ENCODE peak calls at places on chromosomes 16 and 17, in five cellular contexts. One of them, this sample, is unnamed.

GRCh38 chr17:61129876-61130275 is 269.8 kb upstream of the TBX2 start:
- DNase-seq in dorsolateral prefrontal cortex: no peak
- DNase-seq in neural crest cell: no peak
- DNase-seq in endothelial cell: no peak
- DNase-seq in right lobe of liver: no peak
- DNase-seq in this sample: no peak

GRCh38 chr16:19857593-19857992 is 27.1 kb downstream of the GPRC5B start:
- DNase-seq in dorsolateral prefrontal cortex: no peak
- DNase-seq in right lobe of liver: no peak
- DNase-seq in endothelial cell: no peak
- DNase-seq in neural crest cell: no peak
- DNase-seq in this sample: no peak

GRCh38 chr16:85982563-85982939 is 83.6 kb downstream of the IRF8 start:
- DNase-seq in dorsolateral prefrontal cortex: no peak
- DNase-seq in right lobe of liver: peak
- DNase-seq in neural crest cell: no peak
- DNase-seq in endothelial cell: no peak
- DNase-seq in this sample: peak

GRCh38 chr17:46876353-46876887 is 25.0 kb downstream of the WNT9B start:
- DNase-seq in dorsolateral prefrontal cortex: peak
- DNase-seq in right lobe of liver: peak
- DNase-seq in endothelial cell: peak
- DNase-seq in neural crest cell: no peak
- DNase-seq in this sample: no peak

GRCh38 chr16:35142147-35142808 is 1682.9 kb downstream of the TP53TG3F start:
- DNase-seq in neural crest cell: no peak
- DNase-seq in endothelial cell: no peak
- DNase-seq in dorsolateral prefrontal cortex: no peak
- DNase-seq in right lobe of liver: no peak
- DNase-seq in this sample: no peak

GRCh38 chr17:8576895-8577294 is 53.6 kb downstream of the MYH10 start:
- DNase-seq in dorsolateral prefrontal cortex: no peak
- DNase-seq in endothelial cell: no peak
- DNase-seq in right lobe of liver: no peak
- DNase-seq in neural crest cell: no peak
- DNase-seq in this sample: no peak

GRCh38 chr17:82242977-82243647 is 14.3 kb downstream of the SLC16A3 start:
- DNase-seq in endothelial cell: no peak
- DNase-seq in dorsolateral prefrontal cortex: peak
- DNase-seq in neural crest cell: no peak
- DNase-seq in right lobe of liver: peak
- DNase-seq in this sample: peak

GRCh38 chr17:74759243-74759801 is 10.9 kb downstream of the NHERF1 start:
- DNase-seq in right lobe of liver: no peak
- DNase-seq in dorsolateral prefrontal cortex: no peak
- DNase-seq in neural crest cell: no peak
- DNase-seq in endothelial cell: no peak
- DNase-seq in this sample: no peak

GRCh38 chr16:24580665-24581064 is 41.3 kb downstream of the RBBP6 start:
- DNase-seq in endothelial cell: no peak
- DNase-seq in neural crest cell: no peak
- DNase-seq in dorsolateral prefrontal cortex: no peak
- DNase-seq in right lobe of liver: no peak
- DNase-seq in this sample: no peak

GRCh38 chr16:70430667-70431536 is 8.0 kb downstream of the ST3GAL2 start:
- DNase-seq in dorsolateral prefrontal cortex: no peak
- DNase-seq in endothelial cell: peak
- DNase-seq in right lobe of liver: no peak
- DNase-seq in neural crest cell: no peak
- DNase-seq in this sample: no peak

GRCh38 chr16:68300736-68301459 is 9.8 kb downstream of the SLC7A6OS start:
- DNase-seq in right lobe of liver: no peak
- DNase-seq in endothelial cell: no peak
- DNase-seq in neural crest cell: no peak
- DNase-seq in dorsolateral prefrontal cortex: no peak
- DNase-seq in this sample: no peak

GRCh38 chr16:21001262-21001661 is 100.7 kb downstream of the LYRM1 start:
- DNase-seq in dorsolateral prefrontal cortex: no peak
- DNase-seq in endothelial cell: peak
- DNase-seq in neural crest cell: no peak
- DNase-seq in right lobe of liver: no peak
- DNase-seq in this sample: no peak

GRCh38 chr16:70706948-70707465 is 21.2 kb upstream of the MTSS2 start:
- DNase-seq in dorsolateral prefrontal cortex: no peak
- DNase-seq in endothelial cell: no peak
- DNase-seq in neural crest cell: no peak
- DNase-seq in right lobe of liver: no peak
- DNase-seq in this sample: no peak

GRCh38 chr17:4450710-4451316 is 17.1 kb downstream of the SPNS3 start:
- DNase-seq in right lobe of liver: no peak
- DNase-seq in neural crest cell: no peak
- DNase-seq in endothelial cell: no peak
- DNase-seq in dorsolateral prefrontal cortex: no peak
- DNase-seq in this sample: no peak

GRCh38 chr17:41865596-41865893 is 322 bp upstream of the KLHL11 start:
- DNase-seq in dorsolateral prefrontal cortex: no peak
- DNase-seq in right lobe of liver: no peak
- DNase-seq in endothelial cell: no peak
- DNase-seq in neural crest cell: no peak
- DNase-seq in this sample: no peak

GRCh38 chr17:43986225-43986981 is 18.0 kb upstream of the NAGS start:
- DNase-seq in dorsolateral prefrontal cortex: no peak
- DNase-seq in neural crest cell: no peak
- DNase-seq in endothelial cell: no peak
- DNase-seq in right lobe of liver: no peak
- DNase-seq in this sample: peak

GRCh38 chr17:36104601-36105000 is 974 bp downstream of the CCL4 start:
- DNase-seq in right lobe of liver: no peak
- DNase-seq in neural crest cell: no peak
- DNase-seq in endothelial cell: no peak
- DNase-seq in dorsolateral prefrontal cortex: no peak
- DNase-seq in this sample: no peak

GRCh38 chr17:47804461-47804860 is 17.1 kb downstream of the OSBPL7 start:
- DNase-seq in right lobe of liver: no peak
- DNase-seq in neural crest cell: no peak
- DNase-seq in endothelial cell: no peak
- DNase-seq in dorsolateral prefrontal cortex: no peak
- DNase-seq in this sample: no peak

GRCh38 chr16:88478115-88478514 is 25.0 kb downstream of the ZFPM1 start:
- DNase-seq in neural crest cell: no peak
- DNase-seq in right lobe of liver: no peak
- DNase-seq in endothelial cell: no peak
- DNase-seq in dorsolateral prefrontal cortex: no peak
- DNase-seq in this sample: no peak

GRCh38 chr17:61393550-61393903 is 6.1 kb upstream of the TBX2 start:
- DNase-seq in right lobe of liver: no peak
- DNase-seq in endothelial cell: no peak
- DNase-seq in neural crest cell: no peak
- DNase-seq in dorsolateral prefrontal cortex: no peak
- DNase-seq in this sample: no peak

GRCh38 chr16:3965306-3965705 is 84.8 kb upstream of the CREBBP start:
- DNase-seq in endothelial cell: no peak
- DNase-seq in neural crest cell: no peak
- DNase-seq in dorsolateral prefrontal cortex: no peak
- DNase-seq in right lobe of liver: no peak
- DNase-seq in this sample: no peak

GRCh38 chr17:40878044-40878443 is 7.0 kb downstream of the KRT20 start:
- DNase-seq in neural crest cell: no peak
- DNase-seq in dorsolateral prefrontal cortex: no peak
- DNase-seq in right lobe of liver: no peak
- DNase-seq in endothelial cell: no peak
- DNase-seq in this sample: no peak

GRCh38 chr16:68399456-68399855 is 48.9 kb downstream of the SMPD3 start:
- DNase-seq in right lobe of liver: no peak
- DNase-seq in neural crest cell: no peak
- DNase-seq in endothelial cell: no peak
- DNase-seq in dorsolateral prefrontal cortex: no peak
- DNase-seq in this sample: no peak

DNA sequence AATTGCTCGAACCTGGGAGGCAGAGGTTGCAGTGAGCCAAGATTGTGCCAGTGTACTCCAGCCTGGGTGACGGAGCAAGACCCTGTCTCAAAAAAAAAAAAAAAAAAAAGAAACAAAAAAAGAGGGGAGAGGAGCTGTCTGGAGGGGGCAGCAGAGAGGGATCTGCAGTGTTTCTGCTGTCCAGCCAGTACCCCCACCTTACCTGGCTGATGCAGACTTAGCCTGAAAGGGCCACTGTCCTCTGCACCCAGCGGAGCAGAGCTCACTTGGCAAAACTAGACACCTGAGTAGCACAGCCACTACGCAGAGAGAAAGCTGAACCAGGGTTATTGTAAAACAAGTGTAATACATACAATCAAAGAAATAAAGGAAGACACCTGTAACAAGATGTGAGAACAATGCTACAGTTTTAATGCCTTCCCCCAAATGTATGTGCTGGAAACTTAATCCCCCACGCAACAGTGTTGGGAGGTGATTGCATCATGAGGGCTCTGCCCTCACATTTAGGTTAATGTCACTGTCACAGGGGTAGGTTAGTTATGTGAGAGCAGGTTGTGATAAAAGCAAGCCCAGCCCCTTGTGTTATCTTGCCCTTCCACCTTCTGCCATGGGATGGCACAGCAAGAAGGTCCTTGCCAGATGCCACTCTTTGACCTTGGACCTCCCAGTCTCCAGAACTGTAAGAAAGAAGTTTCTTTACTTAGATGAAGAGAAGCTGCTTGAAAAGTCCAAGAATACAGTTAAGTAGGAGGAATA is 211.2 kb downstream of the RPTOR start:
- DNase-seq in dorsolateral prefrontal cortex: no peak
- DNase-seq in neural crest cell: no peak
- DNase-seq in endothelial cell: no peak
- DNase-seq in right lobe of liver: no peak
- DNase-seq in this sample: no peak
- TF ChIP-seq CTCF in dorsolateral prefrontal cortex: no peak
- TF ChIP-seq CTCF in neural crest cell: peak
- TF ChIP-seq CTCF in endothelial cell: peak
- TF ChIP-seq CTCF in right lobe of liver: no peak
- TF ChIP-seq CTCF in this sample: no peak

GRCh38 chr16:29317269-29317668 is 89.2 kb downstream of the NPIPB11 start:
- DNase-seq in neural crest cell: no peak
- DNase-seq in dorsolateral prefrontal cortex: no peak
- DNase-seq in right lobe of liver: no peak
- DNase-seq in endothelial cell: no peak
- DNase-seq in this sample: no peak

GRCh38 chr16:29319726-29320125 is 86.8 kb downstream of the NPIPB11 start:
- DNase-seq in right lobe of liver: no peak
- DNase-seq in endothelial cell: no peak
- DNase-seq in dorsolateral prefrontal cortex: no peak
- DNase-seq in neural crest cell: no peak
- DNase-seq in this sample: no peak

GRCh38 chr16:29316673-29317237 is 89.8 kb downstream of the NPIPB11 start:
- DNase-seq in endothelial cell: no peak
- DNase-seq in neural crest cell: no peak
- DNase-seq in right lobe of liver: no peak
- DNase-seq in dorsolateral prefrontal cortex: no peak
- DNase-seq in this sample: no peak

GRCh38 chr16:29315916-29316517 is 90.5 kb downstream of the NPIPB11 start:
- DNase-seq in endothelial cell: no peak
- DNase-seq in dorsolateral prefrontal cortex: no peak
- DNase-seq in right lobe of liver: no peak
- DNase-seq in neural crest cell: no peak
- DNase-seq in this sample: no peak

DNA sequence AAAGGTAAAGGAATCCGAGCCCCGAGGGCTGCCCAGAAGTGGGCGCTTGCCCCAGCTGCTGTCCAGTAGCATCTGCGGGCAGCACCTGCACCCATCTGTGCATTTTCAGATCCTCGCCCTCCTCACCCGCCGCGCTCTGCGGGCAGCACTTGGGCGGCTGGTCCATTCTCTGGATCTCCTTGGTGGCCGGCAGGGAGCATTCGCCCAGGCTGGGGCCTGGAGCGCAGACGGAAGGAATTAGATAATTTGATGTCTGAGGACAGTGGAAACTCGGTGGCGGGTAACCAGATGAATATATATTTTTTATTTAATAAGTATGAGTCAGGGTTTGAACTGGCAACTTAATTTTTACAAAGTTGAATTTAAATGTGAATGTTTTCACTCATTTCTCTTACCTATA is 88.5 kb downstream of the NPIPB11 start:
- DNase-seq in right lobe of liver: no peak
- DNase-seq in dorsolateral prefrontal cortex: no peak
- DNase-seq in endothelial cell: no peak
- DNase-seq in neural crest cell: no peak
- DNase-seq in this sample: no peak
- TF ChIP-seq CTCF in right lobe of liver: no peak
- TF ChIP-seq CTCF in dorsolateral prefrontal cortex: no peak
- TF ChIP-seq CTCF in endothelial cell: no peak
- TF ChIP-seq CTCF in neural crest cell: peak
- TF ChIP-seq CTCF in this sample: no peak

GRCh38 chr16:48126801-48127644 is 28.8 kb downstream of the ABCC12 start:
- DNase-seq in endothelial cell: no peak
- DNase-seq in right lobe of liver: no peak
- DNase-seq in neural crest cell: no peak
- DNase-seq in dorsolateral prefrontal cortex: no peak
- DNase-seq in this sample: peak
- TF ChIP-seq CTCF in endothelial cell: no peak
- TF ChIP-seq CTCF in right lobe of liver: no peak
- TF ChIP-seq CTCF in neural crest cell: no peak
- TF ChIP-seq CTCF in dorsolateral prefrontal cortex: no peak
- TF ChIP-seq CTCF in this sample: no peak

DNA sequence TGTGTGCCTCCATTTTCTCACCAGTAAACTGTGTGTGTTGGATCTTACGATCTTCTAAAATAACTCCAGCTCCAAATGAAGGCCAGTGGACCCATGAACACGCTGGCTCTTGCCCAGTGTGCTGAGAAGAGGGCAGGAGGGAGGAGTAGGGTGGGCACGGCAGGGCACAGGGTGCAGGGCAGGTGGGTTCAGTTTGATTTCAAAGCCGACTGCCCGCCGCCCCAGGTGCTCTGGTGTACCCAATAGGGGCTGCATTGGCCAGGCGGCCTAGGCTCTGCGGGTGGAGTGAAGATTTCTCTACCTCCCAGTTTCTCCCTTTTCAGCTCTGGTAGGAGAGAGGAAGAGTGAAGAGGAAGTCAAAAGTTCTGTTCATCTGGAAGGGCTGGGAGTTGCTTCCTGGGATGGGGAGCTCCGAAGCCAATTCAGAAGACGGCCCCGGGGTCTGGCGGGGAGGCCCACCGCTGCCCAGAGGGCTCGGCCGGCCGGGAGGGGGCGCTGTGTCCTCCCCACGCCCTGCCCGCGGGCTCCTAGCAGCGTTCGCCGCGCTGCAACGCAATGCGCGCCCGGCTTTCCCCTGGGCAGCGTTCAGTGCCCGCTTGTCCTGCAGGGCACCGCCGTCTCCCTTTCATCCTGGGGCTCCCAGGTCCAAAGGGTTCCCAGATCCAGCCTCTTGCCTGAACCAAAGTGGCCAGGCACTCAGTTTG is 1.1 kb upstream of the CRHR1 start:
- DNase-seq in endothelial cell: peak
- DNase-seq in right lobe of liver: no peak
- DNase-seq in neural crest cell: peak
- DNase-seq in dorsolateral prefrontal cortex: peak
- DNase-seq in this sample: no peak
- TF ChIP-seq CTCF in endothelial cell: peak
- TF ChIP-seq CTCF in right lobe of liver: peak
- TF ChIP-seq CTCF in neural crest cell: peak
- TF ChIP-seq CTCF in dorsolateral prefrontal cortex: peak
- TF ChIP-seq CTCF in this sample: no peak